ENCODE peak calls at places on chromosomes 13 and 19, in nine cellular contexts. A is thoracic aorta, T is GM23338, O is kidney, C is left ventricle myocardium inferior, Q is psoas muscle, R is fibroblast of lung, J is transverse colon, E is cardiac fibroblast. M is an unnamed sample.

GRCh38 chr19:48596679-48597465 is 9.7 kb upstream of the SPACA4 start:
- DNase-seq in A (no peak), T (no peak), O (no peak), C (no peak), Q (no peak), R (no peak), J (no peak), E (no peak), M (no peak)

GRCh38 chr19:54231077-54231931 is 8.5 kb upstream of the LILRB3 start:
- DNase-seq in A (peak; percentile 41), T (peak; percentile 97), O (peak; percentile 94), C (peak; percentile 84), Q (peak; percentile 89), R (peak; percentile 81), J (peak; percentile 91), E (peak; percentile 89), M (peak; percentile 52)

GRCh38 chr13:48551329-48551728 is 18.4 kb upstream of the RCBTB2 start:
- DNase-seq in A (no peak), T (peak; percentile 15), O (no peak), C (no peak), Q (no peak), R (no peak), J (no peak), E (no peak), M (no peak)

GRCh38 chr13:67143544-67144115 is 86.5 kb downstream of the PCDH9 start:
- DNase-seq in A (no peak), T (peak; percentile 11), O (no peak), C (no peak), Q (no peak), R (no peak), J (no peak), E (no peak), M (no peak)

GRCh38 chr13:26051231-26052135 is at the start of gene SHISA2:
- DNase-seq in A (no peak), T (peak; percentile 82), O (peak; percentile 80), C (peak; percentile 27), Q (peak; percentile 64), R (peak; percentile 54), J (no peak), E (peak; percentile 75), M (no peak)

GRCh38 chr19:2097330-2098327 is 914 bp downstream of the IZUMO4 start:
- DNase-seq in A (no peak), T (peak; percentile 48), O (no peak), C (no peak), Q (no peak), R (no peak), J (peak; percentile 36), E (no peak), M (no peak)

GRCh38 chr19:3644351-3645066 is 17.9 kb upstream of the CACTIN start:
- DNase-seq in A (no peak), T (no peak), O (no peak), C (no peak), Q (no peak), R (peak; percentile 63), J (no peak), E (peak; percentile 22), M (no peak)

GRCh38 chr19:37007587-37008220 is 70.5 kb upstream of the ZNF420 start:
- DNase-seq in A (no peak), T (peak; percentile 19), O (peak; percentile 92), C (peak; percentile 80), Q (peak; percentile 64), R (peak; percentile 71), J (peak; percentile 13), E (peak; percentile 33), M (peak; percentile 7)

GRCh38 chr19:35932291-35932936 is 3.8 kb upstream of the LRFN3 start:
- DNase-seq in A (no peak), T (peak; percentile 68), O (peak; percentile 29), C (no peak), Q (no peak), R (no peak), J (no peak), E (no peak), M (no peak)

GRCh38 chr19:53394522-53394973 is 401 bp upstream of the ZNF765 start:
- DNase-seq in A (peak; percentile 18), T (peak; percentile 84), O (peak; percentile 86), C (peak; percentile 64), Q (peak; percentile 75), R (no peak), J (peak; percentile 28), E (no peak), M (no peak)

GRCh38 chr13:97878421-97879375 is 74.8 kb upstream of the IPO5 start:
- DNase-seq in A (no peak), T (no peak), O (no peak), C (no peak), Q (no peak), R (no peak), J (no peak), E (no peak), M (no peak)

GRCh38 chr13:99969934-99970760 is 1.4 kb downstream of the ZIC5 start:
- DNase-seq in A (no peak), T (peak; percentile 84), O (peak; percentile 72), C (no peak), Q (no peak), R (no peak), J (no peak), E (no peak), M (no peak)

GRCh38 chr13:112182831-112183543 is 116.0 kb downstream of the SOX1 start:
- DNase-seq in A (no peak), T (no peak), O (no peak), C (no peak), Q (no peak), R (no peak), J (no peak), E (no peak), M (no peak)

GRCh38 chr19:35913589-35913988 is 5.5 kb upstream of the TYROBP start:
- DNase-seq in A (no peak), T (no peak), O (no peak), C (no peak), Q (no peak), R (no peak), J (no peak), E (no peak), M (no peak)

GRCh38 chr19:45526143-45526542 is 18.9 kb downstream of the VASP start:
- DNase-seq in A (no peak), T (peak; percentile 97), O (peak; percentile 94), C (peak; percentile 61), Q (peak; percentile 88), R (peak; percentile 58), J (peak; percentile 68), E (peak; percentile 72), M (no peak)

GRCh38 chr19:47663435-47663910 is 49.7 kb upstream of the EHD2 start:
- DNase-seq in A (no peak), T (no peak), O (no peak), C (no peak), Q (no peak), R (peak; percentile 96), J (no peak), E (peak; percentile 88), M (peak; percentile 95)

DNA sequence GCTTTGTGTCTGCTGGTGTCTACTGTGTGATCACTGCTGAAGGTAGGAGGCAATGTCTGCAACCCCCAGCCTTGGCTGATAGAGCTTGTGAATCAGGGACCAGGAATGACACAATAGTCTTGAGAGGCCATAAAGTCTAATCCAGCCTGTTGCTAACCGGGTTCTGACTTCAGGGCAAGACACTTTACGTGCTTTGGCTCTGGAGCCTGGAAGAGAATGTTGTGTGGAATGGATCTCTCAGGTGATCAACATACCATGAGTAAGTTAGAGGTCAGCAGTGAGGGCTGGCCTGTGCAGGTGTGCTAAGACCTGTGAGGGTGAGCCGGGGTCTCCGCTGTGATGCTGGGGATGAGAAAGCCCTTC is 5.6 kb downstream of the COL4A2 start:
- DNase-seq in A (no peak), T (no peak), O (no peak), C (no peak), Q (no peak), R (peak; percentile 43), J (no peak), E (peak; percentile 80), M (peak; percentile 87)
- TF ChIP-seq CTCF in A (no peak), T (no peak), O (no peak), C (no peak), Q (no peak), R (no peak), J (no peak), E (no peak), M (peak; percentile 11)

GRCh38 chr19:51808333-51808986 is 13.5 kb downstream of the FPR3 start:
- DNase-seq in A (no peak), T (no peak), O (no peak), C (no peak), Q (no peak), R (peak; percentile 60), J (no peak), E (peak; percentile 90), M (peak; percentile 62)

GRCh38 chr19:51809787-51810186 is 14.8 kb downstream of the FPR3 start:
- DNase-seq in A (no peak), T (no peak), O (no peak), C (no peak), Q (no peak), R (no peak), J (no peak), E (peak; percentile 85), M (no peak)

GRCh38 chr19:51811344-51811743 is 16.4 kb downstream of the FPR3 start:
- DNase-seq in A (no peak), T (no peak), O (no peak), C (peak; percentile 39), Q (peak; percentile 67), R (no peak), J (peak; percentile 16), E (no peak), M (no peak)

GRCh38 chr19:51807925-51808324 is 13.0 kb downstream of the FPR3 start:
- DNase-seq in A (no peak), T (no peak), O (no peak), C (no peak), Q (no peak), R (no peak), J (no peak), E (no peak), M (no peak)

DNA sequence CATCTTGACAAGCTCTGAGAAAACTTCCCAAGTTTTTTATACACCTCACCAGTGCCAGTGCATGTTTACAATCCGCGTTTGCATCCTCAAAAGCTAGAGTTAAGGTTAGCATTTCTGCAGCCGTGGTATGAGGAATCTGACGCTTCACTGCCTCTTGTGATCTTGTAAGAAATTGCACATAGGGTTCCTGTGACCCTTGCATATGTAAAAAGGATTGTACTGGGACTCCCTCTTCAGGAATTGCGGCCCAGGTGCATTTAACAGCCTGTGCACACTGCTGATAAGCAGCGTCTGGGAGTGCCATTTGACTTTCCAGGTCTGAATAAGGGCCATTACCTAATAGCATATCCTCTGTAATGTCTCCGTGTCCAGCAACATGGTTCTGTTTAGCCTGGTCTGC is 15.3 kb downstream of the FPR3 start:
- DNase-seq in A (no peak), T (peak; percentile 27), O (no peak), C (no peak), Q (no peak), R (no peak), J (no peak), E (peak; percentile 66), M (no peak)
- TF ChIP-seq CTCF in A (no peak), T (peak; percentile 18), O (no peak), C (peak; percentile 62), Q (no peak), R (no peak), J (no peak), E (no peak), M (peak; percentile 36)

GRCh38 chr19:29590278-29590677 is 15.8 kb upstream of the POP4 start:
- DNase-seq in A (no peak), T (peak; percentile 37), O (no peak), C (no peak), Q (no peak), R (no peak), J (no peak), E (no peak), M (no peak)
- TF ChIP-seq CTCF in A (no peak), T (peak; percentile 61), O (no peak), C (no peak), Q (no peak), R (no peak), J (no peak), E (no peak), M (no peak)

GRCh38 chr19:50387176-50387867 is 3.2 kb downstream of the POLD1 start:
- DNase-seq in A (no peak), T (no peak), O (peak; percentile 73), C (no peak), Q (no peak), R (peak; percentile 44), J (no peak), E (peak; percentile 22), M (no peak)
- TF ChIP-seq CTCF in A (no peak), T (no peak), O (no peak), C (no peak), Q (no peak), R (no peak), J (no peak), E (no peak), M (no peak)

M was measured in AG09309.